ENCODE peak calls at places on chromosomes 13 and 19, in six cellular contexts. Q is IMR-90, G is A549, X is GM12878, T is HepG2, E is K562. P is an unnamed sample.
A peak's percentile ranks its signal among the peaks of the same experiment; 100 is the strongest.

GRCh38 chr13:20431080-20431479 is 94.6 kb downstream of the CRYL1 start:
- DNase-seq in E (no peak), X (no peak), Q (no peak), G (no peak), T (no peak), P (no peak)

GRCh38 chr19:17953869-17954268 is 13.0 kb upstream of the KCNN1 start:
- DNase-seq in X (no peak), E (peak; percentile 71), Q (no peak), G (no peak), T (no peak), P (no peak)

GRCh38 chr13:75751350-75751749 is 115.2 kb downstream of the LMO7 start:
- DNase-seq in G (no peak), Q (no peak), X (no peak), E (no peak), T (no peak), P (no peak)

GRCh38 chr19:47674548-47674947 is 38.7 kb upstream of the EHD2 start:
- DNase-seq in X (no peak), E (no peak), Q (no peak), T (no peak), G (no peak), P (no peak)

GRCh38 chr19:14114854-14115253 is 2.7 kb downstream of the PRKACA start:
- DNase-seq in X (no peak), E (no peak), Q (no peak), T (no peak), G (peak; percentile 60), P (peak; percentile 60)

GRCh38 chr13:48896312-48896711 is 79.4 kb upstream of the FNDC3A start:
- DNase-seq in E (no peak), X (no peak), Q (peak; percentile 87), T (no peak), G (peak; percentile 4), P (no peak)

GRCh38 chr13:42333613-42334328 is 61.8 kb downstream of the AKAP11 start:
- DNase-seq in T (peak; percentile 16), Q (peak; percentile 22), E (no peak), X (no peak), G (peak; percentile 41), P (no peak)

GRCh38 chr19:48925240-48925843 is 8.2 kb upstream of the DHDH start:
- DNase-seq in T (peak; percentile 28), E (no peak), G (peak; percentile 95), X (no peak), Q (peak; percentile 91), P (no peak)

GRCh38 chr19:42370667-42371066 is 19.4 kb downstream of the CNFN start:
- DNase-seq in X (no peak), E (no peak), T (no peak), G (no peak), Q (no peak), P (no peak)

GRCh38 chr19:8640402-8641004 is 10.1 kb downstream of the NFILZ start:
- DNase-seq in X (no peak), E (no peak), T (peak; percentile 88), Q (no peak), G (peak; percentile 97), P (no peak)

GRCh38 chr13:102724923-102725322 is 30.1 kb upstream of the METTL21C start:
- DNase-seq in X (no peak), T (peak; percentile 82), G (peak; percentile 42), E (no peak), Q (peak; percentile 24), P (peak; percentile 29)

GRCh38 chr19:17671906-17672305 is 16.2 kb downstream of the UNC13A start:
- DNase-seq in Q (peak; percentile 37), G (peak; percentile 76), E (peak; percentile 75), T (peak; percentile 24), X (no peak), P (peak; percentile 73)

GRCh38 chr13:80508031-80508430 is 167.1 kb upstream of the SPRY2 start:
- DNase-seq in Q (no peak), G (no peak), X (no peak), T (no peak), E (no peak), P (no peak)

GRCh38 chr19:18271433-18271841 is 2.8 kb downstream of the IQCN start:
- DNase-seq in X (no peak), E (no peak), T (no peak), Q (no peak), G (no peak), P (no peak)

GRCh38 chr19:37907735-37908066 is 693 bp downstream of the SIPA1L3 start:
- DNase-seq in E (peak; percentile 22), Q (no peak), G (no peak), T (no peak), X (no peak), P (no peak)

GRCh38 chr19:45471116-45471865 is 3.5 kb downstream of the FOSB start:
- DNase-seq in Q (no peak), G (no peak), T (no peak), E (no peak), X (no peak), P (no peak)

GRCh38 chr13:28181413-28181812 is 43.1 kb downstream of the PAN3 start:
- DNase-seq in G (no peak), Q (peak; percentile 79), E (no peak), T (no peak), X (no peak), P (no peak)

GRCh38 chr19:55676384-55676783 is 1.4 kb downstream of the EPN1 start:
- DNase-seq in G (no peak), E (no peak), T (no peak), X (no peak), Q (peak; percentile 13), P (no peak)

GRCh38 chr13:36339600-36340155 is 6.5 kb downstream of the SPART start:
- DNase-seq in E (no peak), G (no peak), T (no peak), X (no peak), Q (no peak), P (no peak)

GRCh38 chr13:38656699-38657098 is 30.2 kb upstream of the FREM2 start:
- DNase-seq in T (no peak), X (no peak), E (no peak), G (no peak), Q (no peak), P (peak; percentile 16)

GRCh38 chr19:14525729-14526128 is 3.7 kb upstream of the TECR start:
- DNase-seq in E (no peak), Q (no peak), T (no peak), G (no peak), X (no peak), P (no peak)

GRCh38 chr13:32947411-32947810 is 68.8 kb upstream of the KL start:
- DNase-seq in E (no peak), T (no peak), G (no peak), Q (no peak), X (no peak), P (peak; percentile 33)

GRCh38 chr19:15330801-15331418 is 1.4 kb downstream of the BRD4 start:
- DNase-seq in E (no peak), G (peak; percentile 41), X (no peak), T (no peak), Q (peak; percentile 89), P (peak; percentile 42)

GRCh38 chr19:55358493-55358892 is 4.0 kb upstream of the COX6B2 start:
- DNase-seq in E (no peak), Q (no peak), T (no peak), X (no peak), G (no peak), P (no peak)

GRCh38 chr19:50898018-50898417 is 13.2 kb downstream of the KLK4 start:
- DNase-seq in E (no peak), T (no peak), X (no peak), G (no peak), Q (no peak), P (no peak)

GRCh38 chr19:34327851-34328250 is 37.1 kb upstream of the GPI start:
- DNase-seq in T (no peak), E (peak; percentile 84), G (no peak), X (no peak), Q (no peak), P (no peak)

GRCh38 chr19:33231511-33231910 is 5.9 kb upstream of the SLC7A10 start:
- DNase-seq in T (no peak), G (no peak), E (no peak), X (no peak), Q (peak; percentile 37), P (no peak)

GRCh38 chr13:102091231-102091630 is 310.6 kb downstream of the FGF14 start:
- DNase-seq in G (peak; percentile 39), E (no peak), T (no peak), Q (no peak), X (no peak), P (no peak)

GRCh38 chr19:28883241-28883693 is 329.7 kb downstream of the UQCRFS1 start:
- DNase-seq in E (no peak), G (no peak), T (no peak), X (no peak), Q (peak; percentile 41), P (no peak)

GRCh38 chr13:31046711-31047279 is 114.3 kb downstream of the TEX26 start:
- DNase-seq in X (no peak), E (no peak), T (no peak), Q (peak; percentile 68), G (no peak), P (peak; percentile 72)

GRCh38 chr13:67119481-67119883 is 110.7 kb downstream of the PCDH9 start:
- DNase-seq in Q (peak; percentile 96), G (peak; percentile 91), X (no peak), T (no peak), E (peak; percentile 4), P (no peak)

GRCh38 chr19:41591951-41592562 is 16.1 kb downstream of the CEACAM21 start:
- DNase-seq in G (no peak), E (no peak), Q (no peak), T (no peak), X (no peak), P (no peak)

GRCh38 chr13:42680748-42681147 is 100.6 kb upstream of the FAM216B start:
- DNase-seq in X (no peak), T (no peak), E (no peak), Q (no peak), G (no peak), P (no peak)

GRCh38 chr19:4206818-4207484 is 22.4 kb upstream of the EBI3 start:
- DNase-seq in Q (peak; percentile 54), G (peak; percentile 82), X (no peak), T (no peak), E (no peak), P (no peak)
- TF ChIP-seq SMC3 in Q (peak; percentile 19), G (no peak), X (no peak), T (no peak), E (no peak), P (no peak)

GRCh38 chr19:21109116-21109515 is 27.1 kb downstream of the ZNF714 start:
- DNase-seq in G (no peak), Q (peak; percentile 60), E (no peak), X (no peak), T (no peak), P (no peak)

GRCh38 chr19:21115430-21115829 is 26.4 kb upstream of the ZNF431 start:
- DNase-seq in E (no peak), G (no peak), X (no peak), T (no peak), Q (no peak), P (no peak)

GRCh38 chr19:21110183-21110582 is 28.2 kb downstream of the ZNF714 start:
- DNase-seq in X (no peak), E (no peak), G (no peak), T (no peak), Q (no peak), P (no peak)
- TF ChIP-seq SMC3 in X (no peak), E (no peak), G (no peak), T (no peak), Q (no peak), P (no peak)

GRCh38 chr13:51935326-51936171 is 73.8 kb downstream of the CCDC70 start:
- DNase-seq in X (no peak), E (peak; percentile 33), T (no peak), Q (no peak), G (peak; percentile 29), P (peak; percentile 49)
- TF ChIP-seq SMC3 in X (peak; percentile 7), E (no peak), T (peak; percentile 26), Q (peak; percentile 7), G (peak; percentile 25), P (no peak)

GRCh38 chr19:43651758-43652545 is 12.3 kb upstream of the CADM4 start:
- DNase-seq in G (peak; percentile 84), T (peak; percentile 75), X (no peak), Q (peak; percentile 65), E (peak; percentile 70), P (peak; percentile 72)
- TF ChIP-seq SMC3 in G (peak; percentile 73), T (peak; percentile 93), X (peak; percentile 62), Q (peak; percentile 53), E (peak; percentile 78), P (peak; percentile 64)

P was measured in SK-N-SH.